ENCODE peak calls at places on chromosomes 1 and 21, in ten cellular contexts. One of them, this sample, is unnamed.

GRCh38 chr1:31007462-31007991 is 58.0 kb downstream of the PUM1 start:
- DNase-seq in DND-41: no peak
- DNase-seq in aorta: no peak
- DNase-seq in cardiac muscle cell: peak
- DNase-seq in heart left ventricle: no peak
- DNase-seq in AG09309: peak
- DNase-seq in IMR-90: peak
- DNase-seq in GM23248: peak
- DNase-seq in HL-60: no peak
- DNase-seq in brain microvascular endothelial cell: peak
- DNase-seq in this sample: no peak

GRCh38 chr1:33221385-33221758 is 34.9 kb upstream of the ZNF362 start:
- DNase-seq in DND-41: no peak
- DNase-seq in aorta: no peak
- DNase-seq in cardiac muscle cell: no peak
- DNase-seq in heart left ventricle: no peak
- DNase-seq in AG09309: no peak
- DNase-seq in IMR-90: no peak
- DNase-seq in GM23248: peak
- DNase-seq in HL-60: no peak
- DNase-seq in brain microvascular endothelial cell: no peak
- DNase-seq in this sample: no peak

GRCh38 chr1:58576727-58577675 is at the start of gene TACSTD2:
- DNase-seq in DND-41: no peak
- DNase-seq in aorta: peak
- DNase-seq in cardiac muscle cell: peak
- DNase-seq in heart left ventricle: peak
- DNase-seq in AG09309: no peak
- DNase-seq in IMR-90: no peak
- DNase-seq in GM23248: peak
- DNase-seq in HL-60: no peak
- DNase-seq in brain microvascular endothelial cell: no peak
- DNase-seq in this sample: no peak

GRCh38 chr1:25622526-25622925 is 5.9 kb downstream of the MAN1C1 start:
- DNase-seq in DND-41: no peak
- DNase-seq in aorta: no peak
- DNase-seq in cardiac muscle cell: no peak
- DNase-seq in heart left ventricle: no peak
- DNase-seq in AG09309: no peak
- DNase-seq in IMR-90: no peak
- DNase-seq in GM23248: no peak
- DNase-seq in HL-60: no peak
- DNase-seq in brain microvascular endothelial cell: no peak
- DNase-seq in this sample: no peak

GRCh38 chr21:31159808-31160207 is 121.5 kb upstream of the KRTAP19-8 start:
- DNase-seq in DND-41: no peak
- DNase-seq in aorta: no peak
- DNase-seq in cardiac muscle cell: no peak
- DNase-seq in heart left ventricle: no peak
- DNase-seq in AG09309: no peak
- DNase-seq in IMR-90: no peak
- DNase-seq in GM23248: no peak
- DNase-seq in HL-60: no peak
- DNase-seq in brain microvascular endothelial cell: no peak
- DNase-seq in this sample: no peak

GRCh38 chr1:2966940-2967725 is 54.1 kb upstream of the ACTRT2 start:
- DNase-seq in DND-41: no peak
- DNase-seq in aorta: no peak
- DNase-seq in cardiac muscle cell: no peak
- DNase-seq in heart left ventricle: peak
- DNase-seq in AG09309: no peak
- DNase-seq in IMR-90: no peak
- DNase-seq in GM23248: no peak
- DNase-seq in HL-60: no peak
- DNase-seq in brain microvascular endothelial cell: no peak
- DNase-seq in this sample: no peak

GRCh38 chr1:175373786-175374623 is 181.4 kb upstream of the KIAA0040 start:
- DNase-seq in DND-41: peak
- DNase-seq in aorta: no peak
- DNase-seq in cardiac muscle cell: peak
- DNase-seq in heart left ventricle: no peak
- DNase-seq in AG09309: no peak
- DNase-seq in IMR-90: no peak
- DNase-seq in GM23248: peak
- DNase-seq in HL-60: peak
- DNase-seq in brain microvascular endothelial cell: peak
- DNase-seq in this sample: peak

GRCh38 chr1:206469933-206470691 is at the start of gene IKBKE:
- DNase-seq in DND-41: peak
- DNase-seq in aorta: peak
- DNase-seq in cardiac muscle cell: peak
- DNase-seq in heart left ventricle: no peak
- DNase-seq in AG09309: peak
- DNase-seq in IMR-90: peak
- DNase-seq in GM23248: peak
- DNase-seq in HL-60: peak
- DNase-seq in brain microvascular endothelial cell: peak
- DNase-seq in this sample: peak

GRCh38 chr1:118989878-118990378 is 1.8 kb upstream of the TBX15 start:
- DNase-seq in DND-41: no peak
- DNase-seq in aorta: no peak
- DNase-seq in cardiac muscle cell: no peak
- DNase-seq in heart left ventricle: no peak
- DNase-seq in AG09309: no peak
- DNase-seq in IMR-90: no peak
- DNase-seq in GM23248: peak
- DNase-seq in HL-60: no peak
- DNase-seq in brain microvascular endothelial cell: peak
- DNase-seq in this sample: no peak

GRCh38 chr1:72037745-72038343 is 244.5 kb downstream of the NEGR1 start:
- DNase-seq in DND-41: peak
- DNase-seq in aorta: no peak
- DNase-seq in cardiac muscle cell: peak
- DNase-seq in heart left ventricle: no peak
- DNase-seq in AG09309: no peak
- DNase-seq in IMR-90: peak
- DNase-seq in GM23248: peak
- DNase-seq in HL-60: peak
- DNase-seq in brain microvascular endothelial cell: peak
- DNase-seq in this sample: peak

GRCh38 chr1:153919879-153920852 is 2.6 kb downstream of the GATAD2B start:
- DNase-seq in DND-41: peak
- DNase-seq in aorta: no peak
- DNase-seq in cardiac muscle cell: peak
- DNase-seq in heart left ventricle: no peak
- DNase-seq in AG09309: no peak
- DNase-seq in IMR-90: peak
- DNase-seq in GM23248: peak
- DNase-seq in HL-60: no peak
- DNase-seq in brain microvascular endothelial cell: no peak
- DNase-seq in this sample: peak

GRCh38 chr1:15304708-15305326 is 57.8 kb downstream of the FHAD1 start:
- DNase-seq in DND-41: peak
- DNase-seq in aorta: no peak
- DNase-seq in cardiac muscle cell: peak
- DNase-seq in heart left ventricle: peak
- DNase-seq in AG09309: no peak
- DNase-seq in IMR-90: peak
- DNase-seq in GM23248: peak
- DNase-seq in HL-60: peak
- DNase-seq in brain microvascular endothelial cell: no peak
- DNase-seq in this sample: peak

GRCh38 chr1:226181996-226182714 is 4.4 kb downstream of the ACBD3 start:
- DNase-seq in DND-41: no peak
- DNase-seq in aorta: peak
- DNase-seq in cardiac muscle cell: peak
- DNase-seq in heart left ventricle: no peak
- DNase-seq in AG09309: peak
- DNase-seq in IMR-90: peak
- DNase-seq in GM23248: peak
- DNase-seq in HL-60: peak
- DNase-seq in brain microvascular endothelial cell: peak
- DNase-seq in this sample: peak
- H3K4me3 ChIP-seq in DND-41: no peak
- H3K4me3 ChIP-seq in aorta: no peak
- H3K4me3 ChIP-seq in cardiac muscle cell: no peak
- H3K4me3 ChIP-seq in heart left ventricle: no peak
- H3K4me3 ChIP-seq in AG09309: no peak
- H3K4me3 ChIP-seq in IMR-90: no peak
- H3K4me3 ChIP-seq in GM23248: peak
- H3K4me3 ChIP-seq in HL-60: no peak
- H3K4me3 ChIP-seq in brain microvascular endothelial cell: no peak
- H3K4me3 ChIP-seq in this sample: peak

GRCh38 chr1:212456166-212456528 is 23.4 kb downstream of the NENF start:
- DNase-seq in DND-41: no peak
- DNase-seq in aorta: no peak
- DNase-seq in cardiac muscle cell: peak
- DNase-seq in heart left ventricle: no peak
- DNase-seq in AG09309: no peak
- DNase-seq in IMR-90: no peak
- DNase-seq in GM23248: no peak
- DNase-seq in HL-60: no peak
- DNase-seq in brain microvascular endothelial cell: no peak
- DNase-seq in this sample: no peak
- H3K4me3 ChIP-seq in DND-41: no peak
- H3K4me3 ChIP-seq in aorta: no peak
- H3K4me3 ChIP-seq in cardiac muscle cell: no peak
- H3K4me3 ChIP-seq in heart left ventricle: no peak
- H3K4me3 ChIP-seq in AG09309: no peak
- H3K4me3 ChIP-seq in IMR-90: no peak
- H3K4me3 ChIP-seq in GM23248: no peak
- H3K4me3 ChIP-seq in HL-60: no peak
- H3K4me3 ChIP-seq in brain microvascular endothelial cell: no peak
- H3K4me3 ChIP-seq in this sample: no peak

DNA sequence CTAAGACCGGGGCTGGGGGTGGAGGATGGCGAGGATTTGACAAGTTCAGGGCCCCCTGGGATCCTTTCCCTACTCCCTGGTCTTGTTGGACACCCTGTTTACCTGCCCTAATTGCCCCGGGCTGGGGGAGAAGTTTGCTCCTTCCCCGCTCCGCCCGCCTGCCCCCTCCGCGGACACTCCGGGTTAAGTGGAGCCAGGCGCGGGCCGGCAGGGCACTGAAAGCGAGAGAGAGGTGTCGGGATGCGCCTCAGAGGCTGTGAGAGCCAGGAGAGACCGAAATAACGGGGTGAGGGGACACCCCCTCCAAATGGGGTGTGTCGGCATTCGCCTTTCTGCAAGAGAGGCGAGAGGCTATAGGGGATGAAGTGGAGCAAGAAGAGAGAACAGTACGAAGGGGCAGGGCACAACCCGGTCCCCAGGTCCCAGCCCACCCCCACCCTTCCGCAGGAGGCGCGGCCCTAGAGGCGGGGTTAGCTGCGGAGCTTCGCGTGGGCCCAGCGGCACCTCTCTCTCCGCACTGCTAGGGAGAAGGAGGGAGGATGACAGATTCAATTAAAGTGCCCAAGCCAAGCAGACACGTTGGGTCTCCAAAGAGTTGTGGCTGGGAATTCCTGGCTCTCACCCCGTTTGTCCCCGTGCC is 3.8 kb downstream of the EFNA3 start:
- DNase-seq in DND-41: no peak
- DNase-seq in aorta: no peak
- DNase-seq in cardiac muscle cell: no peak
- DNase-seq in heart left ventricle: peak
- DNase-seq in AG09309: no peak
- DNase-seq in IMR-90: no peak
- DNase-seq in GM23248: peak
- DNase-seq in HL-60: no peak
- DNase-seq in brain microvascular endothelial cell: no peak
- DNase-seq in this sample: no peak
- H3K4me3 ChIP-seq in DND-41: no peak
- H3K4me3 ChIP-seq in aorta: no peak
- H3K4me3 ChIP-seq in cardiac muscle cell: peak
- H3K4me3 ChIP-seq in heart left ventricle: peak
- H3K4me3 ChIP-seq in AG09309: no peak
- H3K4me3 ChIP-seq in IMR-90: no peak
- H3K4me3 ChIP-seq in GM23248: no peak
- H3K4me3 ChIP-seq in HL-60: no peak
- H3K4me3 ChIP-seq in brain microvascular endothelial cell: no peak
- H3K4me3 ChIP-seq in this sample: no peak

DNA sequence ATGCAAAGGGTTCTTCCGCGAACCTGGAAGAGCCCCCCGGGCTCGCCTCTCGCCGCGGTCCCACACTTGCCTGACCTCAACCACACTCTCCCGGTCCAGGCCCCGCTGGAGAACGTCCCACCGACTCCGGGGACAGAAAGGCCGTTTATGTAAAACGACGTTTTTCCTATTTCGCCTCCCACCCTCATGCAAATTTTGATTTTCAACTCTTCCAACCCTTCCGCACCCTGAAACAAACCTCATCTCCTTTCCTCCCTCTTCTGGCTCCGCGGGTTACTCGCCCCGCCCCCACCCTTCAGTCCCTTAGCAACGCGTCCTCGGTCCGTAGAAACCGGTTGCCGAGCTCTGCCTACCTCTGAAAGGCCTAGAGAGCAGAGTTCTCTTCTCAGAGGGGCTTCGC is at the start of gene C1orf141:
- DNase-seq in DND-41: no peak
- DNase-seq in aorta: peak
- DNase-seq in cardiac muscle cell: peak
- DNase-seq in heart left ventricle: no peak
- DNase-seq in AG09309: no peak
- DNase-seq in IMR-90: no peak
- DNase-seq in GM23248: peak
- DNase-seq in HL-60: no peak
- DNase-seq in brain microvascular endothelial cell: no peak
- DNase-seq in this sample: no peak
- H3K4me3 ChIP-seq in DND-41: no peak
- H3K4me3 ChIP-seq in aorta: peak
- H3K4me3 ChIP-seq in cardiac muscle cell: peak
- H3K4me3 ChIP-seq in heart left ventricle: peak
- H3K4me3 ChIP-seq in AG09309: no peak
- H3K4me3 ChIP-seq in IMR-90: no peak
- H3K4me3 ChIP-seq in GM23248: peak
- H3K4me3 ChIP-seq in HL-60: no peak
- H3K4me3 ChIP-seq in brain microvascular endothelial cell: peak
- H3K4me3 ChIP-seq in this sample: no peak

GRCh38 chr1:201013991-201014815 is 9.3 kb downstream of the KIF21B start:
- DNase-seq in DND-41: no peak
- DNase-seq in aorta: no peak
- DNase-seq in cardiac muscle cell: no peak
- DNase-seq in heart left ventricle: no peak
- DNase-seq in AG09309: no peak
- DNase-seq in IMR-90: no peak
- DNase-seq in GM23248: peak
- DNase-seq in HL-60: no peak
- DNase-seq in brain microvascular endothelial cell: no peak
- DNase-seq in this sample: no peak
- H3K4me3 ChIP-seq in DND-41: no peak
- H3K4me3 ChIP-seq in aorta: no peak
- H3K4me3 ChIP-seq in cardiac muscle cell: no peak
- H3K4me3 ChIP-seq in heart left ventricle: peak
- H3K4me3 ChIP-seq in AG09309: no peak
- H3K4me3 ChIP-seq in IMR-90: no peak
- H3K4me3 ChIP-seq in GM23248: no peak
- H3K4me3 ChIP-seq in HL-60: no peak
- H3K4me3 ChIP-seq in brain microvascular endothelial cell: no peak
- H3K4me3 ChIP-seq in this sample: no peak

GRCh38 chr1:172143384-172144025 is 277.0 kb upstream of the C1orf105 start:
- DNase-seq in DND-41: no peak
- DNase-seq in aorta: no peak
- DNase-seq in cardiac muscle cell: peak
- DNase-seq in heart left ventricle: no peak
- DNase-seq in AG09309: no peak
- DNase-seq in IMR-90: peak
- DNase-seq in GM23248: peak
- DNase-seq in HL-60: no peak
- DNase-seq in brain microvascular endothelial cell: peak
- DNase-seq in this sample: no peak
- H3K4me3 ChIP-seq in DND-41: no peak
- H3K4me3 ChIP-seq in aorta: peak
- H3K4me3 ChIP-seq in cardiac muscle cell: no peak
- H3K4me3 ChIP-seq in heart left ventricle: peak
- H3K4me3 ChIP-seq in AG09309: peak
- H3K4me3 ChIP-seq in IMR-90: peak
- H3K4me3 ChIP-seq in GM23248: peak
- H3K4me3 ChIP-seq in HL-60: no peak
- H3K4me3 ChIP-seq in brain microvascular endothelial cell: peak
- H3K4me3 ChIP-seq in this sample: no peak